ENCODE peak calls at places on chromosomes 16 and 17, in six cellular contexts. One of them, this sample, is unnamed.

GRCh38 chr16:73951541-73951940 is 345.1 kb upstream of the PSMD7 start:
- DNase-seq in pancreas: no peak
- DNase-seq in GM13977: no peak
- DNase-seq in endothelial cell of umbilical vein: no peak
- DNase-seq in GM06990: no peak
- DNase-seq in AG10803: peak
- DNase-seq in this sample: no peak

GRCh38 chr16:1678500-1679098 is 520 bp downstream of the JPT2 start:
- DNase-seq in AG10803: peak
- DNase-seq in endothelial cell of umbilical vein: peak
- DNase-seq in pancreas: peak
- DNase-seq in GM13977: no peak
- DNase-seq in GM06990: no peak
- DNase-seq in this sample: peak

GRCh38 chr17:41167561-41167960 is 460 bp downstream of the KRTAP4-3 start:
- DNase-seq in AG10803: no peak
- DNase-seq in pancreas: no peak
- DNase-seq in GM13977: no peak
- DNase-seq in GM06990: no peak
- DNase-seq in endothelial cell of umbilical vein: no peak
- DNase-seq in this sample: no peak

GRCh38 chr16:18582902-18583301 is 21.0 kb upstream of the NOMO2 start:
- DNase-seq in pancreas: no peak
- DNase-seq in AG10803: no peak
- DNase-seq in GM13977: no peak
- DNase-seq in endothelial cell of umbilical vein: no peak
- DNase-seq in GM06990: no peak
- DNase-seq in this sample: no peak

GRCh38 chr16:25374556-25374955 is 116.9 kb upstream of the ZKSCAN2 start:
- DNase-seq in endothelial cell of umbilical vein: no peak
- DNase-seq in GM13977: no peak
- DNase-seq in AG10803: no peak
- DNase-seq in pancreas: no peak
- DNase-seq in GM06990: no peak
- DNase-seq in this sample: no peak

GRCh38 chr17:48247603-48248002 is 140.0 kb downstream of the SNX11 start:
- DNase-seq in GM06990: no peak
- DNase-seq in GM13977: no peak
- DNase-seq in endothelial cell of umbilical vein: no peak
- DNase-seq in AG10803: no peak
- DNase-seq in pancreas: no peak
- DNase-seq in this sample: no peak

GRCh38 chr16:3819741-3820724 is 60.5 kb downstream of the CREBBP start:
- DNase-seq in GM13977: no peak
- DNase-seq in GM06990: no peak
- DNase-seq in pancreas: no peak
- DNase-seq in endothelial cell of umbilical vein: peak
- DNase-seq in AG10803: peak
- DNase-seq in this sample: no peak

GRCh38 chr16:4409081-4409932 is 7.1 kb downstream of the CORO7 start:
- DNase-seq in endothelial cell of umbilical vein: no peak
- DNase-seq in pancreas: no peak
- DNase-seq in AG10803: no peak
- DNase-seq in GM06990: no peak
- DNase-seq in GM13977: no peak
- DNase-seq in this sample: no peak

GRCh38 chr17:77319211-77320031 is 178.7 kb downstream of the SEC14L1 start:
- DNase-seq in endothelial cell of umbilical vein: no peak
- DNase-seq in GM13977: peak
- DNase-seq in AG10803: peak
- DNase-seq in pancreas: peak
- DNase-seq in GM06990: peak
- DNase-seq in this sample: peak

GRCh38 chr17:17070931-17071330 is 28.7 kb downstream of the MPRIP start:
- DNase-seq in GM13977: no peak
- DNase-seq in endothelial cell of umbilical vein: no peak
- DNase-seq in GM06990: no peak
- DNase-seq in pancreas: peak
- DNase-seq in AG10803: no peak
- DNase-seq in this sample: no peak

GRCh38 chr17:55068862-55069771 is 100.6 kb downstream of the STXBP4 start:
- DNase-seq in endothelial cell of umbilical vein: no peak
- DNase-seq in pancreas: no peak
- DNase-seq in GM13977: no peak
- DNase-seq in AG10803: no peak
- DNase-seq in GM06990: no peak
- DNase-seq in this sample: no peak

GRCh38 chr16:22813946-22814325 is at the start of gene HS3ST2:
- DNase-seq in pancreas: peak
- DNase-seq in endothelial cell of umbilical vein: no peak
- DNase-seq in GM13977: peak
- DNase-seq in AG10803: peak
- DNase-seq in GM06990: peak
- DNase-seq in this sample: no peak

GRCh38 chr16:27646811-27647210 is 96.9 kb downstream of the KATNIP start:
- DNase-seq in GM13977: no peak
- DNase-seq in endothelial cell of umbilical vein: no peak
- DNase-seq in pancreas: no peak
- DNase-seq in GM06990: no peak
- DNase-seq in AG10803: no peak
- DNase-seq in this sample: no peak

GRCh38 chr16:4696172-4696904 is 3.0 kb downstream of the NUDT16L1 start:
- DNase-seq in pancreas: no peak
- DNase-seq in AG10803: no peak
- DNase-seq in GM06990: no peak
- DNase-seq in endothelial cell of umbilical vein: no peak
- DNase-seq in GM13977: no peak
- DNase-seq in this sample: no peak

GRCh38 chr17:32341857-32342602 is at the start of gene C17orf75:
- DNase-seq in endothelial cell of umbilical vein: peak
- DNase-seq in pancreas: peak
- DNase-seq in AG10803: peak
- DNase-seq in GM06990: peak
- DNase-seq in GM13977: peak
- DNase-seq in this sample: peak

GRCh38 chr16:69481901-69482341 is 57.5 kb downstream of the CYB5B start:
- DNase-seq in endothelial cell of umbilical vein: peak
- DNase-seq in GM06990: no peak
- DNase-seq in pancreas: no peak
- DNase-seq in AG10803: peak
- DNase-seq in GM13977: no peak
- DNase-seq in this sample: no peak

GRCh38 chr17:55294042-55294751 is 29.4 kb downstream of the HLF start:
- DNase-seq in GM06990: no peak
- DNase-seq in endothelial cell of umbilical vein: no peak
- DNase-seq in GM13977: no peak
- DNase-seq in pancreas: no peak
- DNase-seq in AG10803: peak
- DNase-seq in this sample: no peak

GRCh38 chr16:52265446-52265861 is 281.5 kb downstream of the TOX3 start:
- DNase-seq in pancreas: no peak
- DNase-seq in GM13977: no peak
- DNase-seq in endothelial cell of umbilical vein: no peak
- DNase-seq in AG10803: no peak
- DNase-seq in GM06990: no peak
- DNase-seq in this sample: no peak

GRCh38 chr16:85262558-85263196 is 150.4 kb upstream of the CIBAR2 start:
- DNase-seq in AG10803: no peak
- DNase-seq in GM06990: no peak
- DNase-seq in GM13977: no peak
- DNase-seq in endothelial cell of umbilical vein: no peak
- DNase-seq in pancreas: no peak
- DNase-seq in this sample: no peak

GRCh38 chr16:84048871-84049270 is 6.3 kb upstream of the SLC38A8 start:
- DNase-seq in endothelial cell of umbilical vein: no peak
- DNase-seq in GM13977: no peak
- DNase-seq in GM06990: no peak
- DNase-seq in pancreas: peak
- DNase-seq in AG10803: no peak
- DNase-seq in this sample: no peak

GRCh38 chr17:79927136-79927661 is 88.0 kb upstream of the CBX4 start:
- DNase-seq in GM06990: no peak
- DNase-seq in GM13977: no peak
- DNase-seq in AG10803: no peak
- DNase-seq in pancreas: no peak
- DNase-seq in endothelial cell of umbilical vein: no peak
- DNase-seq in this sample: no peak

GRCh38 chr16:48133455-48134226 is 22.2 kb downstream of the ABCC12 start:
- DNase-seq in GM06990: no peak
- DNase-seq in pancreas: no peak
- DNase-seq in GM13977: no peak
- DNase-seq in endothelial cell of umbilical vein: no peak
- DNase-seq in AG10803: no peak
- DNase-seq in this sample: no peak

GRCh38 chr16:15765880-15766279 is 90.9 kb downstream of the MYH11 start:
- DNase-seq in GM06990: peak
- DNase-seq in AG10803: peak
- DNase-seq in pancreas: no peak
- DNase-seq in GM13977: peak
- DNase-seq in endothelial cell of umbilical vein: peak
- DNase-seq in this sample: peak

GRCh38 chr16:72355561-72355960 is 183.6 kb upstream of the PMFBP1 start:
- DNase-seq in GM06990: no peak
- DNase-seq in endothelial cell of umbilical vein: no peak
- DNase-seq in pancreas: no peak
- DNase-seq in GM13977: no peak
- DNase-seq in AG10803: peak
- DNase-seq in this sample: no peak

GRCh38 chr17:72659811-72660210 is 432.7 kb downstream of the SLC39A11 start:
- DNase-seq in GM06990: no peak
- DNase-seq in endothelial cell of umbilical vein: no peak
- DNase-seq in pancreas: no peak
- DNase-seq in AG10803: no peak
- DNase-seq in GM13977: no peak
- DNase-seq in this sample: no peak

GRCh38 chr17:68431661-68432071 is 25.6 kb downstream of the WIPI1 start:
- DNase-seq in GM06990: no peak
- DNase-seq in pancreas: peak
- DNase-seq in AG10803: no peak
- DNase-seq in GM13977: peak
- DNase-seq in endothelial cell of umbilical vein: peak
- DNase-seq in this sample: no peak

GRCh38 chr16:15946257-15947044 is 3.0 kb upstream of the ABCC1 start:
- DNase-seq in GM06990: no peak
- DNase-seq in AG10803: peak
- DNase-seq in GM13977: no peak
- DNase-seq in pancreas: peak
- DNase-seq in endothelial cell of umbilical vein: peak
- DNase-seq in this sample: no peak

GRCh38 chr17:78349831-78350631 is 9.8 kb downstream of the SOCS3 start:
- DNase-seq in AG10803: no peak
- DNase-seq in GM06990: no peak
- DNase-seq in pancreas: no peak
- DNase-seq in GM13977: no peak
- DNase-seq in endothelial cell of umbilical vein: no peak
- DNase-seq in this sample: no peak
- TF ChIP-seq CTCF in AG10803: no peak
- TF ChIP-seq CTCF in GM06990: no peak
- TF ChIP-seq CTCF in pancreas: no peak
- TF ChIP-seq CTCF in GM13977: no peak
- TF ChIP-seq CTCF in endothelial cell of umbilical vein: no peak
- TF ChIP-seq CTCF in this sample: no peak

GRCh38 chr16:53542283-53542682 is 39.3 kb upstream of the AKTIP start:
- DNase-seq in GM13977: no peak
- DNase-seq in AG10803: no peak
- DNase-seq in endothelial cell of umbilical vein: no peak
- DNase-seq in pancreas: no peak
- DNase-seq in GM06990: no peak
- DNase-seq in this sample: no peak
- TF ChIP-seq CTCF in GM13977: no peak
- TF ChIP-seq CTCF in AG10803: no peak
- TF ChIP-seq CTCF in endothelial cell of umbilical vein: no peak
- TF ChIP-seq CTCF in pancreas: no peak
- TF ChIP-seq CTCF in GM06990: no peak
- TF ChIP-seq CTCF in this sample: no peak

GRCh38 chr16:660132-660458 is 7.8 kb upstream of the RHOT2 start:
- DNase-seq in GM13977: no peak
- DNase-seq in pancreas: no peak
- DNase-seq in GM06990: no peak
- DNase-seq in AG10803: no peak
- DNase-seq in endothelial cell of umbilical vein: no peak
- DNase-seq in this sample: no peak

GRCh38 chr16:662597-662996 is 5.3 kb upstream of the RHOT2 start:
- DNase-seq in GM06990: no peak
- DNase-seq in endothelial cell of umbilical vein: no peak
- DNase-seq in AG10803: no peak
- DNase-seq in pancreas: no peak
- DNase-seq in GM13977: no peak
- DNase-seq in this sample: no peak

GRCh38 chr16:660459-661183 is 7.3 kb upstream of the RHOT2 start:
- DNase-seq in pancreas: peak
- DNase-seq in GM06990: peak
- DNase-seq in GM13977: peak
- DNase-seq in endothelial cell of umbilical vein: peak
- DNase-seq in AG10803: peak
- DNase-seq in this sample: peak

GRCh38 chr16:662095-662494 is 5.8 kb upstream of the RHOT2 start:
- DNase-seq in GM06990: no peak
- DNase-seq in pancreas: no peak
- DNase-seq in AG10803: no peak
- DNase-seq in GM13977: no peak
- DNase-seq in endothelial cell of umbilical vein: no peak
- DNase-seq in this sample: no peak

GRCh38 chr16:661184-661821 is 6.6 kb upstream of the RHOT2 start:
- DNase-seq in pancreas: no peak
- DNase-seq in GM13977: no peak
- DNase-seq in endothelial cell of umbilical vein: no peak
- DNase-seq in AG10803: no peak
- DNase-seq in GM06990: no peak
- DNase-seq in this sample: no peak
- TF ChIP-seq CTCF in pancreas: no peak
- TF ChIP-seq CTCF in GM13977: no peak
- TF ChIP-seq CTCF in endothelial cell of umbilical vein: no peak
- TF ChIP-seq CTCF in AG10803: no peak
- TF ChIP-seq CTCF in GM06990: no peak
- TF ChIP-seq CTCF in this sample: no peak

DNA sequence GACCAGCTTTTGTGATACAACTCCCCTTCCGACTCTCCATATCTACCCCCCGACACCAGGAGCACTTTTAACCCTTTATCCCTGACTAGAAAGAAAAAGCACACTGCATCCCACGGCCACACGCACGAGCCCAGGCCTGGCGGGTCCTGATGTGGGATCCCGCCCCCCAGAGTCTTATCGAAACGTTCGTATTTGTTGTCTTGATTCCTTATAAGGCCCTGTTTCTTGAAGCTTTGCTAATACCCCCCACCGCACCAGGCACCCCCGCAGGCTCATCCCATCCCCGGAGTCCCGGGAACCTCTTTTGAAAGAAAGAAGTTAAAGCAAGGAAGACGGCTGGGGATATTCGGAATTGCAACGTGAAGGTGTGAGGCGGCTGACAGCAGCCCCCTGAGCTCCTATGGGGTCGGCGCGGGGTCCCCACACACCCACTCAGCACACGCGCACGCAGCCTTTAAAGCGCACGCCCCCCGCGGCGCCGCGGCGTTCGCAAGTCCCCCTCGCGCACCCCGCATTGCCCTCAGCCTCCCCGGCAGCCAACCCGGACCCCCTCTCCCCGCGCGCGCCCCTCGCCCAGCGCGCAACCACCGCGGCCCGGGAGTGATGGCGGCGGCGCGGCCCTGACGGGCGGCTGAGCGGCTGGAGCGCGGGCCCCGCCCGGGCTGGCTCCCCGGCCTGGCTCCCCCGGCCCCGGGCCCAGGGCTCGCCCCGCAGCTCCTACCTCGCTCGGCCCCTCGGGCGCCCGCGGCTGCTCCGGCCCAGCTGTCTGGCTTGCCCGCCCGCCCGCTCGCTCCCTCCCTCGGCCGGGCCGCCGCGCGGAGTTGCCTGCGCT is 448 bp downstream of the STAT5B start:
- DNase-seq in GM06990: peak
- DNase-seq in AG10803: peak
- DNase-seq in GM13977: peak
- DNase-seq in endothelial cell of umbilical vein: peak
- DNase-seq in pancreas: no peak
- DNase-seq in this sample: no peak
- TF ChIP-seq CTCF in GM06990: no peak
- TF ChIP-seq CTCF in AG10803: no peak
- TF ChIP-seq CTCF in GM13977: no peak
- TF ChIP-seq CTCF in endothelial cell of umbilical vein: no peak
- TF ChIP-seq CTCF in pancreas: no peak
- TF ChIP-seq CTCF in this sample: no peak

This sample was measured in activated B cell treated with CpG ODN at 0.5 μM for 24 hours.